ENCODE peak calls at places on chromosomes 5 and 9, in eight cellular contexts. Z is NCI-H2171; R is amniotic epithelial cell; S is HTR-8/SVneo; U is G401; V is smooth muscle cell of the brain vasculature; M is activated CD8-positive, alpha-beta memory T cell treated with anti-CD3 and anti-CD28 coated beads, Interleukin-2, amount 50 U/mL, for 48 hours; B is stimulated activated CD8-positive, alpha-beta memory T cell treated with anti-CD3 and anti-CD28 coated beads, Interleukin-7, amount 100 ng/mL, for 24 hours. N is an unnamed sample.

GRCh38 chr5:77629553-77630245 is 8.8 kb downstream of the OTP start:
- DNase-seq in Z (no peak), R (no peak), S (no peak), U (no peak), V (no peak), M (peak), B (no peak), N (no peak)

GRCh38 chr5:96338624-96339023 is 94.4 kb downstream of the PCSK1 start:
- DNase-seq in Z (no peak), R (no peak), S (no peak), U (peak), V (no peak), M (no peak), B (no peak), N (no peak)

GRCh38 chr9:121718063-121718462 is 66.6 kb downstream of the DAB2IP start:
- DNase-seq in Z (peak), R (peak), S (no peak), U (peak), V (no peak), M (no peak), B (no peak), N (no peak)

GRCh38 chr9:70043689-70044449 is at the start of gene MAMDC2:
- DNase-seq in Z (no peak), R (no peak), S (no peak), U (peak), V (no peak), M (no peak), B (no peak), N (no peak)

GRCh38 chr9:133371261-133371711 is 4.6 kb downstream of the SURF4 start:
- DNase-seq in Z (no peak), R (peak), S (no peak), U (no peak), V (no peak), M (peak), B (no peak), N (peak)

GRCh38 chr5:116084231-116084630 is 594 bp upstream of the COMMD10 start:
- DNase-seq in Z (peak), R (peak), S (peak), U (peak), V (no peak), M (no peak), B (no peak), N (peak)

GRCh38 chr9:34741628-34742027 is 31.7 kb upstream of the CCL21 start:
- DNase-seq in Z (no peak), R (no peak), S (no peak), U (no peak), V (no peak), M (no peak), B (no peak), N (no peak)

GRCh38 chr5:44603496-44604272 is 205.1 kb upstream of the MRPS30 start:
- DNase-seq in Z (no peak), R (peak), S (no peak), U (no peak), V (no peak), M (no peak), B (no peak), N (no peak)

GRCh38 chr5:135436856-135437795 is 10.0 kb downstream of the DCANP1 start:
- DNase-seq in Z (no peak), R (no peak), S (no peak), U (no peak), V (no peak), M (peak), B (no peak), N (no peak)

GRCh38 chr5:81850494-81850893 is 99.6 kb upstream of the SSBP2 start:
- DNase-seq in Z (no peak), R (no peak), S (no peak), U (peak), V (no peak), M (no peak), B (no peak), N (no peak)

N was measured in CD4-positive, alpha-beta T cell.